ENCODE peak calls at places on chromosomes 5 and 9, in five cellular contexts. O, D, X, M and T are unnamed samples. For H3K36me3, the result is how much of the 10 kb centered on the place peaks cover.

GRCh38 chr5:173331956-173332479 is 3.8 kb upstream of the STC2 start:
- DNase-seq in X (peak), O (peak), M (peak), D (peak), T (peak)

GRCh38 chr9:98118640-98119601 is at the start of gene TRIM14:
- DNase-seq in O (peak), X (peak), M (peak), D (peak), T (peak)

GRCh38 chr9:134725605-134725940 is 84.0 kb downstream of the COL5A1 start:
- DNase-seq in O (no peak), D (no peak), M (no peak), X (peak), T (no peak)

GRCh38 chr9:136075134-136075841 is 19.8 kb downstream of the NACC2 start:
- DNase-seq in D (no peak), O (no peak), X (no peak), M (no peak), T (no peak)

GRCh38 chr5:108074626-108075025 is 307.3 kb downstream of the FBXL17 start:
- DNase-seq in X (no peak), M (no peak), O (no peak), D (no peak), T (no peak)

GRCh38 chr5:96259211-96259772 is 173.8 kb downstream of the PCSK1 start:
- DNase-seq in M (peak), D (no peak), X (peak), O (no peak), T (no peak)

GRCh38 chr5:125310749-125311148 is 564.3 kb upstream of the ZNF608 start:
- DNase-seq in M (peak), X (peak), O (no peak), D (no peak), T (no peak)

GRCh38 chr5:97728920-97729319 is 545.9 kb upstream of the RIOK2 start:
- DNase-seq in X (peak), D (no peak), M (no peak), O (no peak), T (no peak)

GRCh38 chr9:34428325-34428958 is 29.9 kb downstream of the FAM219A start:
- DNase-seq in M (no peak), D (no peak), O (no peak), X (peak), T (no peak)

GRCh38 chr9:116271307-116271706 is 117.7 kb downstream of the PAPPA start:
- DNase-seq in X (no peak), M (no peak), D (no peak), O (no peak), T (no peak)

GRCh38 chr9:35993976-35994720 is 36.2 kb upstream of the OR2S2 start:
- DNase-seq in O (no peak), X (peak), M (no peak), D (no peak), T (no peak)

GRCh38 chr5:179258922-179259730 is 86.1 kb downstream of the ADAMTS2 start:
- DNase-seq in M (peak), O (no peak), X (peak), D (peak), T (peak)

GRCh38 chr5:43386960-43387362 is 25.2 kb downstream of the CCL28 start:
- DNase-seq in O (no peak), D (no peak), M (no peak), X (peak), T (no peak)

GRCh38 chr5:6576861-6577501 is 55.9 kb downstream of the NSUN2 start:
- DNase-seq in O (peak), D (peak), M (peak), X (peak), T (peak)

GRCh38 chr9:18238752-18239151 is 235.2 kb upstream of the ADAMTSL1 start:
- DNase-seq in M (peak), D (peak), O (no peak), X (peak), T (no peak)

GRCh38 chr5:107863125-107863524 is 192.4 kb upstream of the EFNA5 start:
- DNase-seq in M (no peak), O (no peak), D (no peak), X (no peak), T (no peak)

DNA sequence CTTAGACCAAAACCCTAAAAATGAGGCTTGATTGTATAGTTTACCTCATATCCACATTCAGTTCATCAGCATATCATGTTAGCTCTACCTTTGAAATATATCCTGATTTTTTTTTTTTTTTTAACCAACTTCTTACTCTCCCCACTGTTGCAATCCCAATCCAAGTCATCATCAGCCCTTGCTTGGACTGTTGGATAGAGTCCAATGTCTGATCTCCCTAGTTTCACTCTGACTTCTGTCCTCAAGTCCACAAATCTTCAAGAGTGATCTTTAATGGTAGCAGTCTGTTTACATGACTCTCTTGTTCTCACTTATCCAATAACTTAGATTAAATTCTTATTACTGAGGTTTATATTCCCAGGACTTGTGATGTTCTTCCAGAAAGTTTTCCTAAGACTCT is 30.8 kb downstream of the NAA35 start:
- DNase-seq in D (no peak), M (peak), O (no peak), X (peak), T (no peak)
- H3K36me3 ChIP-seq in D (under half), M (under half), O (under half), X (under half), T (under half)

DNA sequence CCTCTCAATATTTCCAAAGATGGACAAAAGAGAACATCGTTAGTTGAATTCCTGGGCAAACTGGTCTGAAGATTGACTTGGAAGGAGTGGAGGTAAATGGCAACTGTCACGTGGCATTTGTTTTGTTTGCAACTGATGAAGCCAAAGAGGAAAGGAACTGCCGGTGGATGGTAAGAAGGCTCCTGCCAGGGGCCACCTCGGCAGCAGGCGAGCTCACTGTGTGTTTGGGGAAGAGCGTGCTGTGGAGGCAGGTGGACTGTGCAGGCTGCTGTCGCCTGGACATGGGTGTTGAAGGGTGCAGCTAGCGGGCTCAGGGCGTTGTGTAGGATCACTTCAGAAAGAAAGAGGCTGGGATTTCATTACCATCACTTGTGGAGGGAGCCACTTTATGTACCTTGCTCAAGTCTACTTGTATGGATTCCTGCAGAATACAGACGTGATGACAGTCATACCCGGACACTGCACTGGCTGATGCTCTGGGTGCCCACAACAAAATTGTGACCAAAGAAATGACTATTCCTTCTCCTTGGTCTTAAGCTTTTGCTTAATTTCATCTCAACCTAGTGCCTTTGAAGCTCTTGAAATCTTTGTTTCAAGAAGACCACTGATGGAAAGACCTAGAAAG is 72.7 kb downstream of the MAP1B start:
- DNase-seq in D (no peak), O (no peak), X (no peak), M (no peak), T (no peak)
- H3K4me3 ChIP-seq in D (peak), O (no peak), X (no peak), M (no peak), T (no peak)

DNA sequence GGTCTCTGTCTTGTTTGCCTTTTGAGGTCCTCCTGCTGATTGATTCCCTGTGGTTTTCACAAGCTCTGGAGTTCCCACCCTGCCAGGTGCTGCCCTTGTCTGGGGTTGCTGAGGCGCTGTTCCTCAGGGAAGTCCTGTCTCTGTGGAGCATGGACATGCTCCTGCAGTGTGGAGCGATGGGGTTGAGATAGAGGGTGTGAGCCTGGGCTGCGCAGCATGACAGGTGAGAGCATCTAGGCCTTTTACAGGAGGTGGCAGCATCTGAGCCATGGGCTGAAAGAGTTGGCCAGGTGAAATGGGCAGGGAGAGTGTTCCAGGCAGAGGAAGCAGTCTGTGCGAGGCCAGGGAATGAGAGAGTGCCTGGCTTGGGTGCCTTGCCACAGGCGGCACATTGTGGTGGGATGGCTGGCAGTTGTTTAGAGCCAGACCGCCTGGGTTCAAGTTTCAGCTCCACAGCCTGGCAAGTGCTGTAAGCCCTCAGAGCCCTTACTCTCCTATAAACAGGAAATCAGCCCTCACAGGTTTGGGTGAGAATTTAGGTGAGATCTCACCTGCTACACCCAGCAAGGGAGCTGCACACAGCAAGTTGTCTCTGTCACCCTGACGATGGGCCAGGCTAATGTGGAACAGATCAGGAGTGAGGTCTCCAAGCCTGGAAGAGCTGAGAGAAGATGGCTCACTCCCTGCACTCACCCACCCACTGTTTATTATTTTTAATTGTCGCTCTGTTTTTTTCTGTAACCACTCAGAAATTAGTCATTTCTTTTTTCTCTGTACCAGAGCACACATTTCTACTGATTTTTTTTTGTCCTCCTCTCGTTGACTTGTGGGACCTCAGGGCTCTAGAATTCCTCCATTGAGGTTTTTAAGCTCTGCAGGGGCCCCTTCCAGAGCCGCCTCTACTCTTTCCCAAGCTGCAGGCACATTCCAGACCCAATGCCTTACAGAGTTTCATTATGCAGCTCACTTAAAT is 19.6 kb downstream of the TCOF1 start:
- DNase-seq in D (peak), X (peak), M (peak), O (no peak), T (no peak)
- H3K36me3 ChIP-seq in D (half or more), X (half or more), M (under half), O (half or more), T (under half)

GRCh38 chr5:176678584-176678983 is 31.3 kb downstream of the TSPAN17 start:
- DNase-seq in X (no peak), M (no peak), D (no peak), O (no peak), T (no peak)

GRCh38 chr5:176677209-176677931 is 30.1 kb downstream of the TSPAN17 start:
- DNase-seq in D (no peak), X (no peak), M (no peak), O (no peak), T (no peak)

GRCh38 chr5:176682016-176682531 is 34.8 kb downstream of the TSPAN17 start:
- DNase-seq in X (no peak), O (no peak), D (no peak), M (no peak), T (no peak)

GRCh38 chr5:176680226-176680563 is 32.9 kb downstream of the TSPAN17 start:
- DNase-seq in M (no peak), O (no peak), D (no peak), X (no peak), T (no peak)

GRCh38 chr5:176679365-176680225 is 32.3 kb downstream of the TSPAN17 start:
- DNase-seq in O (no peak), D (no peak), X (no peak), M (no peak), T (no peak)
- H3K4me3 ChIP-seq in O (no peak), D (no peak), X (no peak), M (no peak), T (no peak)

DNA sequence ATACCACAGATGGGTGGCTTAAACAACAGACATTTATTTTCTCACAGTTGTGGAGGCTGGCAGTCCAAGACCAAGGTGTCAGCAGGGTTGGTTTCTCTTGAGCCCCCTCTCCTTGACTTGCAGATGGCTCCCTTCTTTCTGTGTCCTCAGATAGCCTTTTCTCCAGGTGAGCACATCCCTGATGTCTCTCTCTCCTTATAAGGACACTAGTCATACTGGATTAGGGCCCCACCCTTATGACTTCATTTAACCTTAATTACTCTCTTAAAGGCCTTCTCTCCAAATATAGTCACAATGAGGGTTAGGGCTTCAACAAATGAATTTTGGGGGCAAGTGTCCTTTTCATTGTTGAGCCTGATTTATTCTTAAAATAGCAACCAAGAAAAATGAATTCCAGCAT is 14.7 kb downstream of the PTGER4 start:
- DNase-seq in X (no peak), O (no peak), D (no peak), M (no peak), T (no peak)
- H3K36me3 ChIP-seq in X (under half), O (under half), D (under half), M (under half), T (under half)

GRCh38 chr5:146337264-146337904 is 1.3 kb upstream of the POU4F3 start:
- DNase-seq in M (no peak), X (no peak), O (no peak), D (no peak), T (no peak)
- H3K4me3 ChIP-seq in M (no peak), X (no peak), O (no peak), D (no peak), T (no peak)

GRCh38 chr9:124347206-124347967 is 67.9 kb downstream of the PSMB7 start:
- DNase-seq in X (no peak), O (no peak), D (no peak), M (no peak), T (no peak)
- H3K36me3 ChIP-seq in X (half or more), O (under half), D (half or more), M (under half), T (under half)

DNA sequence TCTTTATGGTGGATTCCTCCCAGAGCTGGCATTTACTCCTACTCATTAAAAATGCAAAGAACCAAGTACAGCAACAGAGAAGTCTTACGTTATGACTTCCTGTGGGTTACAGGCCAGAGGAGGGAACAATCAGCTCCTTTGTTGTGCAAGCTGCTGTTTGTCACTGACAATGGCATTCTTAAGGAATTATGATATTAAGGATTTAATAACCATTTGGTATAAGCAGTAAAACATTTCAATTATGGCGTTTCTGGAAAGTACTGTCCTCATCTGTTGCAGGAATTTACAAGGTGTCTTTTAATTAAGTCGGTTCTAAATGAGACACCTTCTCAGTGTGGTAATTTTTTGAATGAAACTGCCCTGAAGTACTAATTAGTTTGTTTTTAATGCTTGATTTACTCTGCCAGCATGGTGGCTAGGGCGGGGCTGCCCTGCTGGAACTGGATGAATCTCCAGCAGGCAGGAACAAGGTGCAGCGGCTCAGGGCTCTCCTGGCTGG is 49.1 kb upstream of the VDAC1 start:
- DNase-seq in O (no peak), M (peak), D (no peak), X (peak), T (no peak)
- H3K4me3 ChIP-seq in O (no peak), M (no peak), D (no peak), X (no peak), T (no peak)